ENCODE peak calls at places on chromosomes 3 and 15, in seven cellular contexts. H is hepatocyte; R is GM23338; X is choroid plexus epithelial cell; F is uterus; Q is GM10248; O is activated CD8-positive, alpha-beta T cell treated with anti-CD3 and anti-CD28 coated beads for 36 hours. B is an unnamed sample.

GRCh38 chr3:40116478-40117162 is 192.9 kb upstream of the EIF1B start:
- DNase-seq in R (no peak), H (no peak), Q (no peak), O (no peak), F (no peak), X (peak; percentile 70), B (no peak)

GRCh38 chr3:183313331-183313730 is 60.3 kb downstream of the B3GNT5 start:
- DNase-seq in F (no peak), H (no peak), X (no peak), R (no peak), Q (no peak), O (no peak), B (no peak)

GRCh38 chr3:146209371-146209770 is 41.5 kb downstream of the PLSCR4 start:
- DNase-seq in F (no peak), H (no peak), O (no peak), R (no peak), Q (no peak), X (no peak), B (no peak)

GRCh38 chr3:59567656-59568055 is 517.8 kb upstream of the CFAP20DC start:
- DNase-seq in R (no peak), H (no peak), X (no peak), O (no peak), Q (no peak), F (no peak), B (no peak)

GRCh38 chr15:72688697-72689096 is 2.7 kb downstream of the BBS4 start:
- DNase-seq in R (no peak), Q (no peak), X (no peak), O (no peak), F (no peak), H (no peak), B (no peak)

GRCh38 chr3:197487911-197488391 is 67.8 kb downstream of the BDH1 start:
- DNase-seq in F (no peak), R (no peak), H (peak; percentile 55), O (no peak), X (peak; percentile 99), Q (no peak), B (no peak)

GRCh38 chr3:194575484-194576210 is 57.6 kb downstream of the TMEM44 start:
- DNase-seq in H (no peak), O (no peak), F (peak; percentile 35), X (peak; percentile 80), R (peak; percentile 52), Q (no peak), B (no peak)

GRCh38 chr15:81292516-81293001 is 31.4 kb downstream of the STARD5 start:
- DNase-seq in F (no peak), X (no peak), Q (peak; percentile 70), H (no peak), R (no peak), O (peak; percentile 78), B (no peak)

GRCh38 chr3:98702166-98702565 is 61.0 kb upstream of the ST3GAL6 start:
- DNase-seq in Q (no peak), R (no peak), H (no peak), X (no peak), F (no peak), O (no peak), B (no peak)

GRCh38 chr15:98375513-98376360 is 272.6 kb upstream of the IGF1R start:
- DNase-seq in X (no peak), R (no peak), O (no peak), Q (no peak), H (no peak), F (peak; percentile 71), B (no peak)

GRCh38 chr3:8537440-8537839 is 35.8 kb downstream of the LMCD1 start:
- DNase-seq in Q (no peak), H (no peak), X (no peak), O (no peak), R (no peak), F (no peak), B (no peak)

GRCh38 chr3:122628567-122628966 is 51.1 kb downstream of the PARP15 start:
- DNase-seq in F (no peak), X (peak; percentile 53), Q (no peak), R (no peak), H (no peak), O (no peak), B (no peak)

GRCh38 chr15:53586815-53587214 is 172.6 kb downstream of the WDR72 start:
- DNase-seq in Q (peak; percentile 1), F (no peak), R (peak; percentile 75), H (peak; percentile 70), O (peak; percentile 39), X (peak; percentile 6), B (peak; percentile 46)

DNA sequence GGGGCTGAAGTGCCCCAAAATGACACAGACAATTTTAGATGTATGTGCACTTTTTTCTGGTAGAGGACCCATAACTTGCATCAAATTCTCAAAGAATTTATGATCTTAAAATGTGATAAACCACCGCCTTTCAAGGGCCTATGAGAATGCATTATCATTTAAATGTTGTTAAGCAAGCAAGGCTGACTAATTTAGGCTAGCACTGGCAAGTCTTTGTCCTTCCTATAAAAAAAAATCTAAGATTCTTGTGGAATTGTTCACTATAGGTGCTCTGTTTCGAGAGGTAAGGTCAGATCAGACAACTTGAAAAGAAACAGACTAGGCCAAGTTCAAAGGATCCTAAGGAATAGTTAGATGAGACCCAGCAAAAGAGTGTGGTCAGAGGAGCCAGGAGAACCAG is 128.9 kb upstream of the PHLDB2 start:
- DNase-seq in O (no peak), H (no peak), F (no peak), Q (no peak), R (no peak), X (no peak), B (no peak)
- TF ChIP-seq CTCF in O (no peak), H (no peak), F (no peak), Q (no peak), R (no peak), X (no peak), B (no peak)

GRCh38 chr15:57504599-57504940 is 87.1 kb upstream of the MYZAP start:
- DNase-seq in H (no peak), Q (no peak), R (no peak), X (no peak), O (no peak), F (no peak), B (no peak)

GRCh38 chr15:57502116-57502515 is 89.6 kb upstream of the MYZAP start:
- DNase-seq in F (no peak), Q (no peak), R (no peak), O (no peak), X (peak; percentile 47), H (no peak), B (no peak)

GRCh38 chr15:57505056-57505713 is 86.5 kb upstream of the MYZAP start:
- DNase-seq in F (no peak), Q (no peak), H (no peak), X (no peak), O (no peak), R (no peak), B (no peak)

GRCh38 chr15:57503911-57504598 is 87.6 kb upstream of the MYZAP start:
- DNase-seq in F (no peak), X (peak; percentile 48), O (no peak), H (no peak), Q (no peak), R (no peak), B (peak; percentile 71)

DNA sequence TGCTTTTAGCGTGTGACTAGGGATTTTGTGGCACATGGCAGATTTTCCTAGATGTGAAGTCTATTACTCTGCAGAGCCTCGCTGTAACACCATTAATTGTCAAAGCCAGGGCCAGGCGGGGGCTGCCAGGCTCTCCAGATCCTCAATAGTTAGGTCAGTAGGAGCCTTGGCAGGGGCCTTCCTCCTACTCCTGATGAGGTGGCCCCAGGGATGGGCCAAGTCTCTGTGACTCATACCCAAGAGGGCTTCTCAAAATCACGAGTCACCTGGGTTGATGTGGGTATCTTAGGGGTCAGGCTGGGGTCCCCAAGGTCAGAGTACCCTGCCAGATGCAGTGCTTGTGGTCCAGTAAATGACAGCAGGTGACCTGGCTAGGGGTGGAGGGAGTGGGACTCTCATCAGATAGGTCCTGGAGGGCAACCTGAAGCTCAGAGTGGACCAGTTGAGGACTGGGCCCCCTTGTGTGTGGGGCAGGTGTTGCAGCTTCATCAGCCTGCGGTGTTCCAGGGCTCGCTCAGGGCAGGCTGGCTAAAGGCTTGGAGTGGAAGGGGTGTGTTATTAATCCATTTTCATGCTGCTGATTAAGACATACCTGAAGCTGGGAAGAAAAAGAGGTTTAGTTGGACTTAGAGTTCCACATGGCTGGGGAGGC is 88.5 kb upstream of the MYZAP start:
- DNase-seq in X (no peak), O (peak; percentile 13), R (peak; percentile 71), H (no peak), Q (no peak), F (no peak), B (no peak)
- TF ChIP-seq CTCF in X (peak; percentile 46), O (no peak), R (peak; percentile 62), H (peak; percentile 8), Q (no peak), F (no peak), B (peak; percentile 2)

DNA sequence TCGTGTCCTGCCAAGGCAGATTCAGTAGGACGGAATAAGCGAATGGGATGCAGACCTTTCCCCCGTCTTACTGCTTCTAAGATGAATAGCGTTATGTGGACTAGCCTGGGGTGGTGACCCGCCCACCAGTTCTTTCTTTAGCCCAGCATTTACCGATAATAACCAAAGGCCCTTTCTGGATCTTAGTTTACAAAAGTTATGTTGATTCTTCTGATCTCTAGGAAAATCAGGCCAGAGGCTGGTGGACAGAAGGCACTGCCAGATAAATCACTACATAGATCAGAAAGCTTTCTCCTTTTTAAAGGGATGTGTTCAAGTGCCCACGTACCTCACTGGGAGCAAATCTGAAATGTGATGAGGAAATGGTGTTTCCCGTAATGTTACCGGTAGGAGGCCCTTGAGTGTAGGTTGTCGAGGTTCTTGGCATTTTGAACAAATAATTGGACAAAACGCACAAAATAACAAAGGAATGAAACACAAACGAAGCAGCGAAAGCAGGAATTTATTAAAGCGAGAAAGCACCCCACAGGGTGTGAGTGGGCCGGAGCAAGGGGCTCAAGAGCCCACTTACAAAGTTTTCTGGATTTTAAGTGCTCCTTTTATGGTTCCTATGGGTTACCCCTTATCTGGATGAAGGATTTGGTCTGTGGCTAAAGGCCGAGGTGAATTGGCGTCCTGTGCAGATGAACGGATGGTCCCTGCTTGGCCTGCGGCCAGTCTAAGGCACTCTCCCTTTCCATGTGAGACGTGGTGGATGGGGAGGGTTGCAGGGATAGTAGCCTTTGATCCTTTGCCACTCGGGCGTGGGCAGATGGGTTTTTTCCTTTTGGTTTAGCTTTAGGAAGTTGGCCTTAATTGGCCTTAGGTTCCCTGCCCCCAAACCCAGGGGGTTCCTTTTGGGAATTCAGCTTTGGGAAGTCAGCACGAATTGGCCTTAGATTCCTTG is 977 bp downstream of the SNX1 start:
- DNase-seq in H (peak; percentile 31), Q (no peak), X (peak; percentile 69), O (peak; percentile 27), F (no peak), R (peak; percentile 40), B (no peak)
- TF ChIP-seq CTCF in H (no peak), Q (no peak), X (peak; percentile 42), O (peak; percentile 35), F (no peak), R (peak; percentile 40), B (no peak)

GRCh38 chr15:74124196-74124595 is 6.2 kb upstream of the ISLR2 start:
- DNase-seq in X (no peak), O (no peak), R (no peak), F (no peak), H (no peak), Q (no peak), B (no peak)

GRCh38 chr15:74122403-74123130 is 7.8 kb upstream of the ISLR2 start:
- DNase-seq in Q (no peak), O (no peak), R (no peak), X (no peak), H (no peak), F (no peak), B (no peak)

GRCh38 chr15:74121858-74122257 is 8.5 kb upstream of the ISLR2 start:
- DNase-seq in O (no peak), F (no peak), R (no peak), H (no peak), Q (no peak), X (no peak), B (no peak)

GRCh38 chr15:74123685-74124084 is 6.7 kb upstream of the ISLR2 start:
- DNase-seq in X (no peak), R (no peak), F (no peak), O (no peak), H (no peak), Q (no peak), B (no peak)

GRCh38 chr15:74123131-74123429 is 7.3 kb upstream of the ISLR2 start:
- DNase-seq in H (no peak), O (no peak), Q (no peak), F (no peak), X (no peak), R (peak; percentile 87), B (no peak)
- TF ChIP-seq CTCF in H (no peak), O (no peak), Q (no peak), F (no peak), X (peak; percentile 24), R (no peak), B (no peak)

B was measured in testis.